ENCODE peak calls at places on chromosome 19, in eight cellular contexts. N is uterus; E is fibroblast of lung; A is CD4-positive, CD25-positive, alpha-beta regulatory T cell; Y is neural progenitor cell; O is left ventricle myocardium inferior; Z is HAP-1; I is psoas muscle. W is an unnamed sample.

GRCh38 chr19:18292810-18293641 is 11.6 kb upstream of the JUND start:
- DNase-seq in E (peak; percentile 84), O (peak; percentile 91), I (peak; percentile 85), A (peak; percentile 17), Z (peak; percentile 92), N (peak; percentile 94), Y (peak; percentile 94), W (no peak)

GRCh38 chr19:34507414-34508067 is 26.0 kb downstream of the WTIP start:
- DNase-seq in A (no peak), O (no peak), I (no peak), N (no peak), E (no peak), Z (no peak), Y (no peak), W (no peak)

GRCh38 chr19:12937243-12938053 is 961 bp upstream of the CALR start:
- DNase-seq in E (no peak), O (no peak), Y (peak; percentile 69), N (no peak), Z (peak; percentile 64), A (no peak), I (peak; percentile 72), W (no peak)

GRCh38 chr19:51365211-51366049 is 758 bp downstream of the ETFB start:
- DNase-seq in Z (peak; percentile 49), I (peak; percentile 39), N (peak; percentile 30), E (peak; percentile 61), O (no peak), A (peak; percentile 25), Y (no peak), W (peak; percentile 29)

GRCh38 chr19:29576043-29576442 is 30.0 kb upstream of the POP4 start:
- DNase-seq in E (peak; percentile 22), Z (no peak), N (no peak), A (no peak), I (no peak), O (no peak), Y (no peak), W (no peak)

GRCh38 chr19:4707956-4708650 is 15.5 kb downstream of the DPP9 start:
- DNase-seq in N (peak; percentile 53), Z (no peak), O (peak; percentile 77), I (peak; percentile 66), Y (no peak), E (peak; percentile 80), A (no peak), W (no peak)

GRCh38 chr19:40424637-40425449 is 949 bp downstream of the SERTAD1 start:
- DNase-seq in Z (peak; percentile 78), A (no peak), Y (peak; percentile 50), E (peak; percentile 23), N (no peak), I (no peak), O (no peak), W (no peak)

GRCh38 chr19:13143135-13143534 is 7.0 kb downstream of the STX10 start:
- DNase-seq in E (peak; percentile 93), Z (no peak), A (no peak), N (no peak), Y (no peak), O (no peak), I (no peak), W (no peak)

GRCh38 chr19:49889687-49890348 is 6.9 kb downstream of the IL4I1 start:
- DNase-seq in Y (peak; percentile 91), E (peak; percentile 67), I (peak; percentile 82), Z (no peak), N (peak; percentile 61), A (peak; percentile 77), O (peak; percentile 74), W (peak; percentile 77)

GRCh38 chr19:1122972-1123363 is 19.2 kb downstream of the GPX4 start:
- DNase-seq in I (peak; percentile 78), O (no peak), E (peak; percentile 69), A (no peak), Z (peak; percentile 92), N (peak; percentile 48), Y (peak; percentile 87), W (no peak)

GRCh38 chr19:3609779-3610719 is 3.4 kb upstream of the TBXA2R start:
- DNase-seq in Z (no peak), A (no peak), Y (no peak), O (no peak), E (no peak), I (no peak), N (no peak), W (no peak)

GRCh38 chr19:47228168-47228936 is 2.6 kb downstream of the BBC3 start:
- DNase-seq in E (no peak), A (peak; percentile 49), O (peak; percentile 52), I (peak; percentile 60), Z (peak; percentile 73), N (peak; percentile 65), Y (peak; percentile 64), W (peak; percentile 67)

GRCh38 chr19:45455707-45456499 is 11.9 kb upstream of the FOSB start:
- DNase-seq in Z (peak; percentile 58), N (peak; percentile 96), O (peak; percentile 85), E (peak; percentile 100), A (no peak), Y (peak; percentile 71), I (peak; percentile 94), W (no peak)

GRCh38 chr19:31260171-31260933 is 88.9 kb downstream of the TSHZ3 start:
- DNase-seq in Y (no peak), E (no peak), Z (no peak), I (no peak), O (no peak), A (no peak), N (no peak), W (no peak)

GRCh38 chr19:8240274-8241229 is 31.4 kb downstream of the CERS4 start:
- DNase-seq in Z (peak; percentile 83), Y (peak; percentile 90), E (peak; percentile 97), N (peak; percentile 90), A (peak; percentile 6), O (peak; percentile 89), I (peak; percentile 84), W (no peak)

GRCh38 chr19:10269333-10270179 is 1.4 kb upstream of the ICAM1 start:
- DNase-seq in I (peak; percentile 86), E (peak; percentile 62), Z (peak; percentile 91), N (peak; percentile 82), O (peak; percentile 90), Y (peak; percentile 87), A (peak; percentile 85), W (peak; percentile 85)

GRCh38 chr19:6593651-6594416 is 2.9 kb upstream of the CD70 start:
- DNase-seq in A (no peak), E (no peak), Y (no peak), N (no peak), I (no peak), O (no peak), Z (no peak), W (no peak)

GRCh38 chr19:9828551-9829063 is 889 bp downstream of the UBL5 start:
- DNase-seq in A (no peak), E (no peak), N (no peak), Y (no peak), Z (no peak), I (no peak), O (no peak), W (no peak)

GRCh38 chr19:3969435-3970312 is 1.2 kb downstream of the DAPK3 start:
- DNase-seq in O (no peak), E (peak; percentile 91), Z (peak; percentile 59), I (peak; percentile 40), A (no peak), N (peak; percentile 61), Y (peak; percentile 54), W (no peak)

GRCh38 chr19:43469160-43469480 is 3.7 kb upstream of the LYPD3 start:
- DNase-seq in Y (no peak), E (no peak), Z (no peak), A (peak; percentile 63), I (no peak), O (no peak), N (no peak), W (no peak)

GRCh38 chr19:10402441-10403038 is 802 bp downstream of the CDC37 start:
- DNase-seq in N (peak; percentile 55), Z (peak; percentile 77), Y (peak; percentile 39), O (peak; percentile 48), A (no peak), E (peak; percentile 55), I (peak; percentile 46), W (no peak)

GRCh38 chr19:5539431-5539833 is 28.3 kb downstream of the TINCR start:
- DNase-seq in Z (peak; percentile 76), E (peak; percentile 19), N (no peak), Y (peak; percentile 47), O (peak; percentile 38), I (no peak), A (no peak), W (no peak)

GRCh38 chr19:40683437-40683836 is 7.0 kb downstream of the NUMBL start:
- DNase-seq in Y (no peak), A (no peak), Z (no peak), E (no peak), I (no peak), N (no peak), O (no peak), W (no peak)

DNA sequence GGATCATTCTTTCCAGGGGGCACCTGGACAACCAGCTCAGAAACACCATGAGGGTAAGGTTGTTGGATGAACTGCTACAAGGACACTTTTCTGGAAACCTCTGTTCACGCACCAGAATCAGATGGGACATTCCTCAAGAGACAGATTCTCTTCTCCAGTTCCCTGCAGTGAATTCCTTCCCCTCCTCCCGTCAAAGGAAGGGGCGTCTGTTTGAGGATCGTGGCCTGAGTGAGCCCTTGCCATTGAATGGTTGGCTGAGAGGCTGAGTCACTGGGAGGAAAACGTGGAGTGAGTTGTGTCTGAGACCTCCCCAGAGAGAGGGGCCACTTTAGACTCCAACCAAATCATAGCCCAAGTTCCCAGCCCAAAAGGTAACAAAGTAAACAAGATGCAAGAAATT is 79.4 kb upstream of the ZNF507 start:
- DNase-seq in O (no peak), I (no peak), Y (peak; percentile 25), A (no peak), N (no peak), E (no peak), Z (no peak), W (no peak)
- H3K9me3 ChIP-seq in O (no peaks in the 10 kb centered on the region), I (no peaks in the 10 kb centered on the region), Y (no peaks in the 10 kb centered on the region), A (no peaks in the 10 kb centered on the region), N (no peaks in the 10 kb centered on the region), E (no peaks in the 10 kb centered on the region), Z (no peaks in the 10 kb centered on the region), W (no peaks in the 10 kb centered on the region)

GRCh38 chr19:35843676-35844481 is 8.4 kb downstream of the NPHS1 start:
- DNase-seq in N (no peak), E (no peak), Y (peak; percentile 73), A (no peak), O (no peak), Z (peak; percentile 88), I (no peak), W (no peak)
- H3K4me1 ChIP-seq in N (no peaks in the 10 kb centered on the region), E (no peaks in the 10 kb centered on the region), Y (peaks cover 8% of the 10 kb centered on the region), A (peaks cover 16% of the 10 kb centered on the region), O (peaks cover 19% of the 10 kb centered on the region), Z (no peaks in the 10 kb centered on the region), I (no peaks in the 10 kb centered on the region), W (no peaks in the 10 kb centered on the region)

GRCh38 chr19:15305582-15306334 is 26.6 kb downstream of the BRD4 start:
- DNase-seq in N (no peak), O (no peak), I (no peak), E (no peak), A (no peak), Y (no peak), Z (no peak), W (no peak)
- H3K4me3 ChIP-seq in N (no peak overlapping the region), O (no peak overlapping the region), I (no peak overlapping the region), E (no peak overlapping the region), A (peak overlapping the region; percentile 34), Y (no peak overlapping the region), Z (no peak overlapping the region), W (no peak overlapping the region)

DNA sequence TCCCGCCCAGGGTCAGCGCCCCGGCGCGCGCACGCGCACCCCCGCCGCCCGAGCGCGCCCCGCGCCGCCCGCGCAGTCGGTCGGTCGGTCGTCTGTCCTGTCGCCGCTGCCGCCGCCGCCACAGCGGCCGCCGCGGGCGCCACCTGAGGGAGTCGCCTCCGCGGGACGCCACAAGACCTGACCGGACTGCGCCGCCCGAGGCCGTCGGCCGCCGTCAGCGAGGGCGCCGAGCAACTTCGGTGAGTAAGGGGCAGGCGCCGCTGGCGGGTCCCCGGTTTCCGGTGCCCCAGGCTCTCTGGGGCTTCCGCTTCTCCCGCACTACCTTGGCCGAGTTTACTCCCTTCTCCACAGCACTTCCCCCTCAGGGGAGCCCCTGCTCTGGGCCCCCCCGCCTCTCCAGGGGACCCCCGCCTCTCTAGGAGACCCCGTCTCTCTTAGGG is 19.6 kb upstream of the GATAD2A start:
- DNase-seq in O (no peak), A (peak; percentile 65), Z (peak; percentile 70), E (peak; percentile 42), Y (no peak), I (no peak), N (peak; percentile 34), W (peak; percentile 55)
- H3K9me3 ChIP-seq in O (no peaks in the 10 kb centered on the region), A (no peaks in the 10 kb centered on the region), Z (peaks cover 7% of the 10 kb centered on the region), E (no peaks in the 10 kb centered on the region), Y (no peaks in the 10 kb centered on the region), I (no peaks in the 10 kb centered on the region), N (no peaks in the 10 kb centered on the region), W (no peaks in the 10 kb centered on the region)

W was measured in naive thymus-derived CD4-positive, alpha-beta T cell.